ENCODE peak calls at places on chromosomes 4 and X, in eight cellular contexts. M is cardiac fibroblast, W is HEK293T, T is lung microvascular endothelial cell, U is activated T-cell treated with anti-CD3 and anti-CD28 coated beads for 1 hour, I is aorta, D is neuronal stem cell, A is ACHN. E is an unnamed sample.

GRCh38 chrX:19709812-19710518 is 177.4 kb downstream of the SH3KBP1 start:
- DNase-seq in U (no peak), D (no peak), W (no peak), A (peak; percentile 72), T (peak; percentile 91), I (no peak), M (peak; percentile 96), E (no peak)

GRCh38 chrX:109475174-109475891 is 6.6 kb downstream of the GUCY2F start:
- DNase-seq in U (no peak), T (peak; percentile 56), W (peak; percentile 79), I (peak; percentile 38), A (peak; percentile 29), M (peak; percentile 57), D (peak; percentile 45), E (peak; percentile 65)

GRCh38 chr4:83107636-83108035 is 6.9 kb downstream of the PLAC8 start:
- DNase-seq in M (no peak), W (no peak), U (no peak), D (no peak), I (no peak), A (no peak), T (no peak), E (no peak)

GRCh38 chrX:15915959-15916703 is 61.5 kb upstream of the AP1S2 start:
- DNase-seq in U (no peak), D (no peak), W (no peak), A (no peak), T (peak; percentile 42), M (peak; percentile 12), I (no peak), E (no peak)

GRCh38 chr4:178322524-178323183 is 880.4 kb upstream of the AGA start:
- DNase-seq in T (no peak), I (no peak), W (no peak), U (no peak), D (no peak), M (no peak), A (no peak), E (no peak)

GRCh38 chrX:22748093-22748999 is 251.4 kb upstream of the DDX53 start:
- DNase-seq in D (peak; percentile 18), A (peak; percentile 16), T (peak; percentile 49), M (peak; percentile 48), U (peak; percentile 3), W (peak; percentile 57), I (peak; percentile 50), E (peak; percentile 61)

GRCh38 chr4:2914220-2915126 is 48.7 kb downstream of the NOP14 start:
- DNase-seq in T (no peak), U (no peak), A (no peak), W (no peak), D (no peak), I (peak; percentile 31), M (no peak), E (no peak)

GRCh38 chrX:2974946-2975345 is 31.4 kb upstream of the ARSH start:
- DNase-seq in W (no peak), U (no peak), T (no peak), M (peak; percentile 18), A (no peak), I (no peak), D (no peak), E (no peak)

GRCh38 chr4:46270986-46271596 is 118.8 kb downstream of the GABRA2 start:
- DNase-seq in U (no peak), W (peak; percentile 2), I (no peak), A (peak; percentile 42), D (no peak), M (peak; percentile 23), T (peak; percentile 1), E (no peak)

GRCh38 chr4:72376901-72377300 is 192.1 kb downstream of the ADAMTS3 start:
- DNase-seq in U (no peak), M (no peak), W (no peak), T (no peak), D (no peak), I (no peak), A (no peak), E (no peak)